ENCODE peak calls at places on chromosomes 3 and 15, in four cellular contexts. One of them, this sample, is unnamed.

GRCh38 chr3:152524198-152525140 is 255.7 kb downstream of the MBNL1 start:
- DNase-seq in HT-29: peak
- DNase-seq in NB4: peak
- DNase-seq in GM04504: peak
- DNase-seq in this sample: peak

GRCh38 chr15:22786868-22787698 is 639 bp downstream of the NIPA1 start:
- DNase-seq in HT-29: peak
- DNase-seq in NB4: peak
- DNase-seq in GM04504: peak
- DNase-seq in this sample: peak

GRCh38 chr3:52044869-52045616 is 11.3 kb downstream of the DUSP7 start:
- DNase-seq in NB4: peak
- DNase-seq in GM04504: no peak
- DNase-seq in HT-29: no peak
- DNase-seq in this sample: no peak

GRCh38 chr3:24100694-24101402 is 155.8 kb downstream of the NR1D2 start:
- DNase-seq in HT-29: peak
- DNase-seq in GM04504: no peak
- DNase-seq in NB4: no peak
- DNase-seq in this sample: no peak

GRCh38 chr3:160003520-160004128 is 15.0 kb downstream of the IL12A start:
- DNase-seq in NB4: peak
- DNase-seq in GM04504: no peak
- DNase-seq in HT-29: peak
- DNase-seq in this sample: peak

GRCh38 chr3:172046268-172046915 is 7.0 kb downstream of the FNDC3B start:
- DNase-seq in HT-29: no peak
- DNase-seq in NB4: no peak
- DNase-seq in GM04504: no peak
- DNase-seq in this sample: no peak

GRCh38 chr3:44076221-44076829 is 165.4 kb upstream of the TOPAZ1 start:
- DNase-seq in HT-29: no peak
- DNase-seq in GM04504: no peak
- DNase-seq in NB4: no peak
- DNase-seq in this sample: no peak

GRCh38 chr15:40372966-40373365 is 9.6 kb upstream of the KNSTRN start:
- DNase-seq in GM04504: no peak
- DNase-seq in NB4: no peak
- DNase-seq in HT-29: no peak
- DNase-seq in this sample: no peak

GRCh38 chr3:77324115-77324514 is 284.2 kb downstream of the ROBO2 start:
- DNase-seq in NB4: no peak
- DNase-seq in HT-29: no peak
- DNase-seq in GM04504: no peak
- DNase-seq in this sample: no peak

GRCh38 chr15:50758712-50759205 is 6.7 kb downstream of the SPPL2A start:
- DNase-seq in HT-29: no peak
- DNase-seq in GM04504: no peak
- DNase-seq in NB4: no peak
- DNase-seq in this sample: no peak

GRCh38 chr3:126113733-126114132 is 29.8 kb upstream of the SLC41A3 start:
- DNase-seq in NB4: no peak
- DNase-seq in GM04504: no peak
- DNase-seq in HT-29: peak
- DNase-seq in this sample: no peak

This sample was measured in small intestine.